ENCODE peak calls at places on chromosomes 5 and 9, in five cellular contexts. F, C, R, P and Z are unnamed samples.

GRCh38 chr5:168471785-168472184 is 14.5 kb upstream of the RARS1 start:
- DNase-seq in F (no peak), C (no peak), R (no peak), P (no peak), Z (no peak)

GRCh38 chr9:92293075-92293354 is 482 bp downstream of the IARS1 start:
- DNase-seq in F (no peak), C (no peak), R (no peak), P (no peak), Z (no peak)

GRCh38 chr9:96256800-96257199 is 45.2 kb downstream of the HSD17B3 start:
- DNase-seq in F (peak), C (no peak), R (no peak), P (no peak), Z (peak)

GRCh38 chr5:78907255-78907886 is 77.7 kb downstream of the ARSB start:
- DNase-seq in F (peak), C (peak), R (peak), P (no peak), Z (no peak)

GRCh38 chr5:150489358-150490295 is 18.3 kb upstream of the NDST1 start:
- DNase-seq in F (peak), C (no peak), R (no peak), P (no peak), Z (no peak)

GRCh38 chr5:129996896-129997295 is 92.6 kb downstream of the CHSY3 start:
- DNase-seq in F (peak), C (no peak), R (no peak), P (no peak), Z (no peak)

GRCh38 chr5:121384359-121384758 is 467.3 kb upstream of the FTMT start:
- DNase-seq in F (no peak), C (no peak), R (no peak), P (no peak), Z (no peak)

GRCh38 chr9:18785604-18786003 is 247.4 kb downstream of the SAXO1 start:
- DNase-seq in F (no peak), C (no peak), R (no peak), P (no peak), Z (no peak)

GRCh38 chr5:60018091-60018490 is 124.6 kb upstream of the PDE4D start:
- DNase-seq in F (no peak), C (no peak), R (no peak), P (no peak), Z (no peak)

GRCh38 chr5:113147088-113147487 is 170.5 kb downstream of the DCP2 start:
- DNase-seq in F (peak), C (no peak), R (peak), P (no peak), Z (no peak)

GRCh38 chr5:56711191-56711590 is 104.2 kb upstream of the MAP3K1 start:
- DNase-seq in F (peak), C (no peak), R (no peak), P (no peak), Z (no peak)

GRCh38 chr9:129318121-129319075 is 140.3 kb upstream of the IER5L start:
- DNase-seq in F (peak), C (peak), R (no peak), P (no peak), Z (no peak)

GRCh38 chr9:114771901-114772300 is 33.9 kb downstream of the TNFSF15 start:
- DNase-seq in F (peak), C (no peak), R (no peak), P (no peak), Z (no peak)

GRCh38 chr5:37247496-37247895 is 1.7 kb downstream of the CPLANE1 start:
- DNase-seq in F (no peak), C (no peak), R (no peak), P (no peak), Z (no peak)

GRCh38 chr5:119220576-119221197 is 135.1 kb upstream of the TNFAIP8 start:
- DNase-seq in F (no peak), C (no peak), R (no peak), P (no peak), Z (no peak)

GRCh38 chr5:69416699-69417098 is 1.8 kb downstream of the MARVELD2 start:
- DNase-seq in F (no peak), C (no peak), R (no peak), P (no peak), Z (no peak)

GRCh38 chr5:177339107-177339638 is 12.3 kb downstream of the LMAN2 start:
- DNase-seq in F (no peak), C (no peak), R (no peak), P (no peak), Z (no peak)
- TF ChIP-seq CTCF in F (no peak), C (no peak), R (no peak), P (no peak), Z (no peak)

GRCh38 chr9:94002316-94003140 is 47.4 kb upstream of the BARX1 start:
- DNase-seq in F (peak), C (no peak), R (peak), P (no peak), Z (peak)
- TF ChIP-seq CTCF in F (peak), C (peak), R (peak), P (peak), Z (peak)

DNA sequence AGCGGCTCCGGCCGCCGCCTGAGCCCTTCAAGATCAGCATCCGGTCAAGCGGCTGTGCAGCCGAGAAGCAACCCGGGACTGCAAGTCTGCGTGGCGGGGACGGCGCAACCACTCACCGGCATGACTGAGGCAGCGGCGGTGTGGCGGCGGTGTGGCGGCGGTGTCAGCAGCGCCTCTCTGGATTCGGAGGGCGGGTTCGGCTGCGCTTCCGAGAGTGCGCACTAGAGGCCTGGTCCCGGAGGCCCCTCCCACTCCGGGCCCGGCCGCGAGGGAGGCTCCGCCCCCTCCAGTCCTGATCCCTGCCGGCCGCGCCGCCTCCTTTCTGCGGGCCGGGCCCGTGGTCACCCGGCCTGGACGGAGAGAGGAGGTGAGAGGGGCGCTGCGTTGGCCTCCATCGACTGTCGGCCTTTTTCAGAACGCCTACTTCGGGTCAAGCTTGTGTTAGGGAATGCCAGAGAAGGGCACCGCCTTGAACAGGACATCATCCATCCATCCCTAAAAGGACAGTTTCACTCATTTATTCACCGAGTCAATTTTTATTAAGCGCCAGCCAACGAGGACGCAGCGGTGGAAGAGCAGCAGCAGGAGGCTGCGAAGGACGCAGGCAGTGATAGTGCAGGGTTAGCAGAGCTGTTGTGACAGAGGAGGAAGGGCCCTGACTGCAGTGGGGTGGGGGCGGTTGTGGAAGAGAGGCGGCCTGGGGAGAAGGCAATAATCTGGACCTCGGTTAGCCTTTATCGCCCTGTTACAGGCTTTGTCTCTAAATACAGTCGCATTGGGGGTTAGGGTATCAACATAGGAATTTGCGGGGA is at the start of gene ATOX1:
- DNase-seq in F (peak), C (peak), R (peak), P (peak), Z (peak)
- TF ChIP-seq CTCF in F (no peak), C (peak), R (no peak), P (no peak), Z (no peak)

GRCh38 chr5:141680751-141681201 is 1.3 kb downstream of the ARAP3 start:
- DNase-seq in F (peak), C (peak), R (no peak), P (no peak), Z (peak)

GRCh38 chr5:141681295-141681694 is 735 bp downstream of the ARAP3 start:
- DNase-seq in F (no peak), C (no peak), R (no peak), P (no peak), Z (no peak)

GRCh38 chr5:141674747-141675146 is 7.3 kb downstream of the ARAP3 start:
- DNase-seq in F (no peak), C (no peak), R (no peak), P (no peak), Z (no peak)

GRCh38 chr5:141680178-141680577 is 1.9 kb downstream of the ARAP3 start:
- DNase-seq in F (no peak), C (no peak), R (no peak), P (no peak), Z (no peak)

DNA sequence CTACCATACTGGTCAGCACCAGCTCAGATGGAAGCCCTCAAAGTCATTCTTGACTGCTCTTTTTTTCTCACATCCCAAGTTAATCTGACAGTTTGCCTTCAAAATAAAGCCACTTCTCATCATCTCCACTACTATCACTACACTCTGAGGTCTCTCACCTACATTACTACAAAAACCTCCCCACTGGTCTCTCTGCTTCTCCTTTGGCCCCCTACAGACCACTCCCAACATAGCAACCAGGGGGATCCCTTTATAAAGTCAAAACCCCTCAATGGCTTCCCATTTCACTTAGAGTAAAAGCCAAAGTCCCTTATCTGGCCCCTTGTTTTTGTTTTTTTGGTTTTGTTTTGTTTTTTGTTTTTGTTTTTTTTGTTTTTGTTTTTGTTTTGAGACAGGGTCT is 4.6 kb downstream of the ARAP3 start:
- DNase-seq in F (no peak), C (no peak), R (no peak), P (no peak), Z (peak)
- TF ChIP-seq CTCF in F (peak), C (no peak), R (peak), P (no peak), Z (peak)

GRCh38 chr9:136020206-136020605 is 59.0 kb upstream of the UBAC1 start:
- DNase-seq in F (no peak), C (no peak), R (no peak), P (no peak), Z (no peak)

GRCh38 chr9:136021891-136022681 is 60.9 kb upstream of the UBAC1 start:
- DNase-seq in F (no peak), C (peak), R (no peak), P (no peak), Z (no peak)

GRCh38 chr9:136020671-136021070 is 59.5 kb upstream of the UBAC1 start:
- DNase-seq in F (no peak), C (no peak), R (no peak), P (no peak), Z (no peak)

GRCh38 chr9:136022731-136023400 is 61.7 kb upstream of the UBAC1 start:
- DNase-seq in F (no peak), C (no peak), R (no peak), P (no peak), Z (no peak)

GRCh38 chr9:136021171-136021890 is 60.2 kb upstream of the UBAC1 start:
- DNase-seq in F (no peak), C (no peak), R (no peak), P (no peak), Z (no peak)
- TF ChIP-seq CTCF in F (no peak), C (no peak), R (no peak), P (no peak), Z (no peak)

DNA sequence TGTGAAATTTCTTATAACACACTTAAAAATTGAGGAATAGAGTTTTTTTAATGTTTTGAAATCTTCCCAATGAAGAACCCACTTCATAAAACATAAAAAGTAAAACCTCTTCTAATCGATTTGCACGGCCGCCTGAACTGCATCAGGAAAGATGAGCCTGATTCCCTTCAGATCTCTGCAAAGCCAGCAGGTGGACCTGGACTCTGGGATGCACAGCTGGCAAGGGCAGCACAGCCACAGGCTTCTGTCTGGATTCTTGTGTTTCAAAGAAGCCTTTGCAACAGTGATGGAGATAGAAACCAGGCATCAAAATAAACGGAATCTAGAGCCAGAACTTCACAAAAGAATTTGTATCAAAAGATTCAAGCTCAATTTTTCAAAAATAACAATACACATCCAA is 36.0 kb upstream of the SPATA31C2 start:
- DNase-seq in F (no peak), C (no peak), R (no peak), P (no peak), Z (no peak)
- TF ChIP-seq CTCF in F (no peak), C (no peak), R (peak), P (no peak), Z (no peak)